ENCODE peak calls at places on chromosome 18, in six cellular contexts. A is heart right ventricle, X is fibroblast of lung, D is brain microvascular endothelial cell, H is endodermal cell, Z is right lobe of liver. B is an unnamed sample.
A peak's percentile ranks its signal among the peaks of the same experiment; 100 is the strongest.

GRCh38 chr18:61851940-61852451 is 40.8 kb downstream of the RNF152 start:
- DNase-seq in A (no peak), X (peak; percentile 25), D (peak; percentile 93), H (no peak), Z (no peak), B (no peak)

GRCh38 chr18:47931707-47932103 is 1.2 kb upstream of the SMAD2 start:
- DNase-seq in A (peak; percentile 15), X (peak; percentile 34), D (no peak), H (no peak), Z (no peak), B (no peak)

GRCh38 chr18:12838178-12838634 is 45.8 kb downstream of the PTPN2 start:
- DNase-seq in A (no peak), X (peak; percentile 88), D (peak; percentile 66), H (peak; percentile 51), Z (peak; percentile 78), B (peak; percentile 66)

GRCh38 chr18:41761329-41762028 is 193.6 kb upstream of the PIK3C3 start:
- DNase-seq in A (no peak), X (peak; percentile 81), D (peak; percentile 72), H (no peak), Z (no peak), B (no peak)

GRCh38 chr18:31274915-31275314 is 43.0 kb upstream of the DSG1 start:
- DNase-seq in A (peak; percentile 65), X (peak; percentile 9), D (peak; percentile 25), H (no peak), Z (peak; percentile 66), B (no peak)

GRCh38 chr18:7273301-7273911 is 42.5 kb downstream of the LRRC30 start:
- DNase-seq in A (peak; percentile 81), X (peak; percentile 85), D (peak; percentile 63), H (peak; percentile 74), Z (peak; percentile 61), B (peak; percentile 23)

GRCh38 chr18:48031011-48031480 is 100.6 kb upstream of the SMAD2 start:
- DNase-seq in A (peak; percentile 65), X (peak; percentile 63), D (peak; percentile 38), H (peak; percentile 87), Z (peak; percentile 39), B (peak; percentile 54)

GRCh38 chr18:33928226-33928625 is 296.5 kb downstream of the NOL4 start:
- DNase-seq in A (no peak), X (peak; percentile 52), D (peak; percentile 49), H (no peak), Z (no peak), B (no peak)

GRCh38 chr18:23244431-23244830 is 109.1 kb downstream of the CABLES1 start:
- DNase-seq in A (no peak), X (no peak), D (no peak), H (no peak), Z (no peak), B (no peak)

GRCh38 chr18:70296289-70296688 is 7.4 kb downstream of the SOCS6 start:
- DNase-seq in A (peak; percentile 47), X (no peak), D (no peak), H (peak; percentile 63), Z (peak; percentile 29), B (no peak)

GRCh38 chr18:61896767-61897166 is 4.0 kb upstream of the RNF152 start:
- DNase-seq in A (peak; percentile 40), X (peak; percentile 31), D (peak; percentile 19), H (peak; percentile 52), Z (peak; percentile 54), B (no peak)

DNA sequence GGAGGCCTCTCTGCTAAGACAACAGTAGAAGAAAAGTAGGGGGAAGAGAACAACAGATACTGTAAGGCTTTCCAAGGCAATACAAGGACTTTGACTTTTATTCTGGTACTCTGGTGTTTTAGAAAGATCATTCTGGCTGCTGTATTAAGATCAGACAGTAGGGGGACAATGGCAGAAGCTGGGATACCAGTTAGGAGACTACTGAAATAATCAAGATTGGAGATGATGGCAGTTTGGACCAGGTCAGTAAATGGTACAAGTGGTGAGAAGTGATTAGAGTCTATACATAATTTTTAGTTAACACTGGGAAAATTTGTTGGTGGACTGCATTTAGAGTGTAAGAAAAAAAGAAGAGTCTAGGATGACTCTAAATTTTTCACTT is 139.7 kb downstream of the ROCK1 start:
- DNase-seq in A (no peak), X (peak; percentile 38), D (peak; percentile 53), H (no peak), Z (no peak), B (no peak)
- TF ChIP-seq CTCF in A (peak; percentile 42), X (peak; percentile 67), D (peak; percentile 68), H (peak; percentile 77), Z (peak; percentile 45), B (peak; percentile 25)

GRCh38 chr18:9715974-9716373 is 7.9 kb downstream of the RAB31 start:
- DNase-seq in A (no peak), X (no peak), D (no peak), H (no peak), Z (no peak), B (no peak)
- H3K4me3 ChIP-seq in A (no peak overlapping the region), X (no peak overlapping the region), D (no peak overlapping the region), H (no peak overlapping the region), Z (no peak overlapping the region), B (no peak overlapping the region)

DNA sequence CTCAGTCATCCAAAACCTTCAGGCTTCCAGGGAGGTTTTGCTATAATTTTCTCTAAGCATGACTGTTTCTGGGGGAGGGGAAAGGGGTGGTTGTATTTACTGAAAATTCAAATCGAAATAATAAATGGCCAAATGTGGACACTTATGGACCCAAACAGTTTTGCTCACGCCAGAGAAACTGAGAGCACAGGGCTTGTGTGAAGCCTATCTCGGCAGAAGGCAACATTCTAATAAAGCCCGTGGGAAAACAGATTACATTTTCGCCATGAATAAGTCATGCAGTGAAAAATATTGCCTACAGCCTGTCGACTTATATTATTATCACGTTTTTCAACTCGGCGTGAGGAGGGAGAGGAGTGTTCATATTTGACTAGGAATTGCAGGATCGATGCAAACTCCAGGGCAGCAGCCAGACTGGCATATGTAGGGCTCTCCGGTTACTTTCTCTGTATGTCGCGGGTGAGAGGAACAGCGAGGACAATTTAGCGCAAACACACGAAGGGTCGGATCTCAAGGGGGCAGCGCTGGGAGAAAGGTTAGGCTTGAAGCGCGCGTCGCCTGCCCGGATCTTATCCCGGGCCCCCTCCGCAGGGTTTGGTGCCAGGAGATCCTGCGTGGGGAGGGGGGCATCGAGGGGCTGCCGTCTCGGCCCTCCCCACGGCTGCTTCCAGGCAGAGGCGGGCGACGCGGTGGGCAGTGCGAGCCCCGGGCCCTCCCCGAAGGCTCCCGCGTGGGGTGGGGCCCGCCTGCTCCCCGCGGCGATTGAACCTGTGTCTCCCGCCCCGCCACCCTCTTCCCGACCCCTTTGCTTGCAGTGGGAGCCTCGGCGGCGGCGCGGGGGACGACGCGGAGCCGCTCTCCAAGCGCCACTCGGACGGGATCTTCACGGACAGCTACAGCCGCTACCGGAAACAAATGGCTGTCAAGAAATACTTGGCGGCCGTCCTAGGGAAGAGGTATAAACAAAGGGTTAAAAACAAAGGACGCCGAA is 4.3 kb downstream of the ADCYAP1 start:
- DNase-seq in A (no peak), X (no peak), D (no peak), H (peak; percentile 62), Z (no peak), B (no peak)
- H3K27me3 ChIP-seq in A (peaks cover 99% of the 10 kb centered on the region), X (peaks cover 67% of the 10 kb centered on the region), D (peaks cover 69% of the 10 kb centered on the region), H (peaks cover 100% of the 10 kb centered on the region), Z (peaks cover 61% of the 10 kb centered on the region), B (peaks cover 24% of the 10 kb centered on the region)

DNA sequence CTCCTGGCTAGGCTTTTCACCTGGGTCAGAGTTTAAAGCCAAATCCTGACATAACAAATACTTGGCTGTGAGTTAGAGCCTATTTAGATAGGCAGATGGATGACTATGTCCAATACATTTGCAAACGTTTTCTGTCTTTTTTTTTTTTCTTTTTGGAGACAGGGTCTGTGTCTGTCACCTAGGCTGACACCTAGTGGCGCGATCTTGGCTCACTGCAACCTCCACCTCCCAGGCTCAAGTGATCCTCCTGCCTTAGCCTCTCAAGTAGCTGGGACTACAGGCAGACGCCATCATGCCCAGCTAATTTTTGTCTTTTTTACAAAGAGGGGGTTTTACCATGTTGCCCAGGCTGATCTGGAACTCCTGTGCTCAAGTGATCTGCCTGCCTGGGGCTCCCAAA is 124.8 kb downstream of the DYM start:
- DNase-seq in A (no peak), X (no peak), D (no peak), H (no peak), Z (no peak), B (no peak)
- TF ChIP-seq CTCF in A (no peak), X (no peak), D (peak; percentile 14), H (peak; percentile 42), Z (peak; percentile 21), B (no peak)

DNA sequence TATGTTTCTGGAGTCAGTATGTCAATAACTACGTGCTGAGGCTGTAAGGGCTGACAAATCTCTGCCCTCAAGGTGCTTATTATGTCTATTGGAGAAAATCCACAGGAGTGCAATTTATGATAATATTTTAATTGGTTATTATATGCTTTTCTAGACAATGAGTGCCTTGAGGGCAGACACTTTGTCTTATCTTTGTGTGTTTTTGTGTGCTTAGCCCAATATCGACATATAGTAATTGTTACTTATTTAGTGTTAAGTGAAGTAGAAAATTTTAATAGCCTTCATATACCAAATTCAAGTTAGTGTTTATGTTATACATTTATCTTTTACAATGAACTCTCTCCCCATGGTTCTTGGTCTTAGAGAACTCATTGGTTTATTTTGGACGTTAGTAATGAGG is 118.9 kb downstream of the WDR7 start:
- DNase-seq in A (no peak), X (no peak), D (no peak), H (no peak), Z (no peak), B (no peak)
- H3K4me3 ChIP-seq in A (no peak overlapping the region), X (no peak overlapping the region), D (no peak overlapping the region), H (no peak overlapping the region), Z (no peak overlapping the region), B (no peak overlapping the region)

GRCh38 chr18:79819064-79819725 is 21.5 kb downstream of the KCNG2 start:
- DNase-seq in A (no peak), X (no peak), D (no peak), H (peak; percentile 16), Z (no peak), B (no peak)
- H3K27me3 ChIP-seq in A (peaks cover 11% of the 10 kb centered on the region), X (peaks cover 6% of the 10 kb centered on the region), D (no peaks in the 10 kb centered on the region), H (no peaks in the 10 kb centered on the region), Z (no peaks in the 10 kb centered on the region), B (no peaks in the 10 kb centered on the region)

DNA sequence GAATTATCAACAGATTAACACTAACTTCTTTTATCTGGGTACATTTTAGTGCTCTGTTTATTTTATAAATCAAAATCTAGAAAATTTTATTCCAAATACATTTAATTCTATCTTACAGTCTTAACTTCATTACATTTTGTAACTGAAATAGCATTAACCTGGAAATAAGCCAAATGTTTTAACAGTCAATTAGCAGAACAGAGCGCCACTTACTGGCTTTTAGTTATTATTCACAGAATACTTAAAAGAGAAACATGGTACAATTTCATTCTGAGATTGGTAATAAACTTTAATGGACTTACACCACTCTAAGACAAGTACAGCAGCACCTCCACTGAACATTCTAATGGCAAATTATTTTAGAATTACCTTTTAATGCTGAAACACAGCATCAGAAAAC is 38.6 kb downstream of the SS18 start:
- DNase-seq in A (no peak), X (peak; percentile 27), D (no peak), H (no peak), Z (no peak), B (no peak)
- TF ChIP-seq CTCF in A (no peak), X (no peak), D (no peak), H (no peak), Z (peak; percentile 11), B (no peak)

GRCh38 chr18:35291166-35291565 is 1.1 kb upstream of the ZSCAN30 start:
- DNase-seq in A (no peak), X (no peak), D (no peak), H (no peak), Z (no peak), B (no peak)
- H3K4me3 ChIP-seq in A (peak overlapping the region; percentile 73), X (peak overlapping the region; percentile 97), D (peak overlapping the region; percentile 90), H (peak overlapping the region; percentile 99), Z (peak overlapping the region; percentile 69), B (no peak overlapping the region)